ENCODE peak calls at places on chromosomes 1 and 21, in seven cellular contexts. U, M, Q, L, O, I and Y are unnamed samples.

GRCh38 chr1:93490357-93490756 is 42.4 kb downstream of the FNBP1L start:
- DNase-seq in L (no peak), U (no peak), O (no peak), M (no peak), Q (no peak), I (no peak), Y (no peak)

GRCh38 chr1:30286984-30287839 is 436.2 kb downstream of the MATN1 start:
- DNase-seq in Q (no peak), M (no peak), L (no peak), I (no peak), O (no peak), U (no peak), Y (no peak)

GRCh38 chr1:193310569-193310968 is 124.2 kb upstream of the B3GALT2 start:
- DNase-seq in I (no peak), M (no peak), L (no peak), U (no peak), O (no peak), Q (no peak), Y (no peak)

GRCh38 chr1:61184035-61184713 is 101.8 kb downstream of the NFIA start:
- DNase-seq in I (no peak), L (no peak), Q (no peak), M (peak; percentile 37), U (peak; percentile 88), O (peak; percentile 93), Y (no peak)

GRCh38 chr1:70034403-70034802 is 171.0 kb downstream of the LRRC40 start:
- DNase-seq in L (peak; percentile 40), O (peak; percentile 53), I (no peak), M (peak; percentile 65), U (peak; percentile 60), Q (peak; percentile 24), Y (no peak)

GRCh38 chr1:1599030-1599916 is 662 bp downstream of the FNDC10 start:
- DNase-seq in O (peak; percentile 30), I (no peak), L (no peak), U (no peak), M (peak; percentile 64), Q (peak; percentile 24), Y (no peak)

GRCh38 chr1:3016641-3017439 is 4.4 kb upstream of the ACTRT2 start:
- DNase-seq in M (no peak), I (no peak), U (no peak), O (no peak), L (no peak), Q (no peak), Y (no peak)

GRCh38 chr1:58811303-58811702 is 27.5 kb upstream of the JUN start:
- DNase-seq in Q (no peak), O (no peak), L (no peak), I (no peak), U (no peak), M (no peak), Y (no peak)

GRCh38 chr1:41358152-41358937 is 2.9 kb upstream of the FOXO6 start:
- DNase-seq in U (no peak), O (no peak), M (no peak), L (no peak), I (no peak), Q (no peak), Y (no peak)

GRCh38 chr1:40622936-40623629 is 42.4 kb downstream of the RIMS3 start:
- DNase-seq in L (no peak), I (no peak), M (no peak), Q (no peak), O (no peak), U (no peak), Y (no peak)

GRCh38 chr1:19765623-19766022 is 34.1 kb downstream of the TMCO4 start:
- DNase-seq in M (no peak), I (no peak), L (no peak), U (peak; percentile 59), Q (peak; percentile 66), O (peak; percentile 89), Y (no peak)

GRCh38 chr1:41913025-41913424 is 5.7 kb downstream of the HIVEP3 start:
- DNase-seq in M (no peak), I (no peak), L (no peak), Q (no peak), U (no peak), O (no peak), Y (no peak)

GRCh38 chr1:55584521-55585401 is 369.6 kb upstream of the USP24 start:
- DNase-seq in L (peak; percentile 49), U (no peak), I (no peak), M (no peak), O (peak; percentile 85), Q (no peak), Y (no peak)

GRCh38 chr1:6491966-6492365 is 499 bp upstream of the PLEKHG5 start:
- DNase-seq in Q (no peak), U (no peak), L (no peak), I (no peak), O (no peak), M (no peak), Y (no peak)

GRCh38 chr1:209412036-209412435 is 171.5 kb upstream of the CAMK1G start:
- DNase-seq in M (no peak), I (no peak), O (peak; percentile 59), L (no peak), U (no peak), Q (no peak), Y (no peak)

GRCh38 chr1:44568128-44568900 is 106.0 kb downstream of the TMEM53 start:
- DNase-seq in U (no peak), M (no peak), L (no peak), Q (no peak), I (no peak), O (no peak), Y (no peak)

GRCh38 chr1:58439946-58440345 is 106.6 kb downstream of the OMA1 start:
- DNase-seq in I (no peak), L (no peak), Q (no peak), U (no peak), M (no peak), O (no peak), Y (no peak)

GRCh38 chr21:46424621-46425020 is 34.1 kb upstream of the DIP2A start:
- DNase-seq in Q (no peak), O (no peak), I (no peak), U (no peak), M (no peak), L (no peak), Y (no peak)

GRCh38 chr1:23421752-23422312 is 2.7 kb downstream of the TCEA3 start:
- DNase-seq in O (peak; percentile 85), L (no peak), I (no peak), Q (no peak), U (no peak), M (no peak), Y (no peak)